ENCODE peak calls at places on chromosome 21, in six cellular contexts. N is OCI-LY7, Z is fibroblast of mammary gland, T is NCI-H446 treated with DMSO at 0.1 percent for 48 hours, S is Caki2, B is nephron progenitor cell. L is an unnamed sample.

GRCh38 chr21:45430521-45431501 is 25.8 kb downstream of the COL18A1 start:
- DNase-seq in N (no peak), Z (peak), T (no peak), S (peak), B (peak), L (no peak)

GRCh38 chr21:26595971-26596370 is 22.9 kb upstream of the CYYR1 start:
- DNase-seq in N (no peak), Z (no peak), T (no peak), S (no peak), B (no peak), L (no peak)

GRCh38 chr21:43812139-43812821 is 22.9 kb downstream of the RRP1 start:
- DNase-seq in N (no peak), Z (no peak), T (no peak), S (no peak), B (no peak), L (peak)

GRCh38 chr21:42873096-42873495 is 6.2 kb downstream of the WDR4 start:
- DNase-seq in N (no peak), Z (no peak), T (no peak), S (no peak), B (no peak), L (no peak)

GRCh38 chr21:45768741-45769049 is 125.2 kb downstream of the PCBP3 start:
- DNase-seq in N (no peak), Z (no peak), T (no peak), S (no peak), B (no peak), L (no peak)

GRCh38 chr21:33666153-33666552 is 23.9 kb downstream of the ITSN1 start:
- DNase-seq in N (no peak), Z (peak), T (no peak), S (no peak), B (no peak), L (no peak)

GRCh38 chr21:45895778-45896370 is 85.7 kb upstream of the COL6A1 start:
- DNase-seq in N (no peak), Z (no peak), T (no peak), S (no peak), B (no peak), L (no peak)

GRCh38 chr21:45537111-45537745 is 5.0 kb downstream of the SLC19A1 start:
- DNase-seq in N (no peak), Z (no peak), T (no peak), S (no peak), B (peak), L (no peak)

GRCh38 chr21:29540289-29540688 is 241.6 kb downstream of the BACH1 start:
- DNase-seq in N (no peak), Z (no peak), T (no peak), S (peak), B (no peak), L (no peak)

GRCh38 chr21:45479691-45480675 is 62.3 kb downstream of the SLC19A1 start:
- DNase-seq in N (no peak), Z (no peak), T (no peak), S (no peak), B (no peak), L (no peak)

GRCh38 chr21:33047231-33047630 is 21.5 kb downstream of the OLIG2 start:
- DNase-seq in N (no peak), Z (peak), T (no peak), S (no peak), B (no peak), L (peak)

GRCh38 chr21:17793675-17794123 is 25.5 kb downstream of the C21orf91 start:
- DNase-seq in N (peak), Z (peak), T (no peak), S (no peak), B (no peak), L (no peak)

GRCh38 chr21:31554511-31555022 is 104.9 kb upstream of the SOD1 start:
- DNase-seq in N (no peak), Z (peak), T (no peak), S (no peak), B (no peak), L (no peak)

GRCh38 chr21:38326899-38327298 is 70.1 kb downstream of the KCNJ15 start:
- DNase-seq in N (no peak), Z (no peak), T (no peak), S (no peak), B (no peak), L (no peak)

GRCh38 chr21:25708467-25709065 is 26.1 kb downstream of the ATP5PF start:
- DNase-seq in N (peak), Z (peak), T (peak), S (peak), B (peak), L (no peak)

GRCh38 chr21:35083246-35083645 is 34.1 kb upstream of the RUNX1 start:
- DNase-seq in N (no peak), Z (no peak), T (no peak), S (no peak), B (no peak), L (no peak)

GRCh38 chr21:45036630-45037029 is 37.8 kb upstream of the ADARB1 start:
- DNase-seq in N (peak), Z (no peak), T (no peak), S (no peak), B (no peak), L (no peak)

GRCh38 chr21:22791986-22792560 is 1793.9 kb downstream of the NCAM2 start:
- DNase-seq in N (peak), Z (peak), T (peak), S (peak), B (peak), L (no peak)

GRCh38 chr21:45551316-45551715 is 9.1 kb upstream of the SLC19A1 start:
- DNase-seq in N (no peak), Z (peak), T (no peak), S (peak), B (no peak), L (no peak)

GRCh38 chr21:38474124-38474523 is 24.2 kb downstream of the ERG start:
- DNase-seq in N (no peak), Z (no peak), T (no peak), S (no peak), B (no peak), L (no peak)

GRCh38 chr21:16942703-16943102 is 570.1 kb upstream of the CXADR start:
- DNase-seq in N (no peak), Z (peak), T (no peak), S (peak), B (no peak), L (no peak)

GRCh38 chr21:37463083-37463780 is 96.7 kb downstream of the DYRK1A start:
- DNase-seq in N (peak), Z (peak), T (peak), S (peak), B (peak), L (peak)

GRCh38 chr21:38505654-38506523 is 7.6 kb upstream of the ERG start:
- DNase-seq in N (peak), Z (peak), T (peak), S (peak), B (no peak), L (no peak)

GRCh38 chr21:38351961-38352521 is 95.2 kb downstream of the KCNJ15 start:
- DNase-seq in N (no peak), Z (peak), T (peak), S (peak), B (no peak), L (no peak)

GRCh38 chr21:33071878-33072306 is 2.0 kb downstream of the OLIG1 start:
- DNase-seq in N (no peak), Z (peak), T (no peak), S (no peak), B (peak), L (no peak)

GRCh38 chr21:39314155-39315027 is 959 bp upstream of the BRWD1 start:
- DNase-seq in N (peak), Z (peak), T (peak), S (no peak), B (peak), L (no peak)

GRCh38 chr21:39650306-39650705 is 37.6 kb downstream of the B3GALT5 start:
- DNase-seq in N (no peak), Z (no peak), T (no peak), S (no peak), B (no peak), L (no peak)

GRCh38 chr21:17693801-17694200 is 81.1 kb upstream of the BTG3 start:
- DNase-seq in N (no peak), Z (no peak), T (no peak), S (no peak), B (no peak), L (no peak)

GRCh38 chr21:46069719-46070279 is 28.1 kb upstream of the COL6A2 start:
- DNase-seq in N (no peak), Z (no peak), T (no peak), S (no peak), B (no peak), L (no peak)

GRCh38 chr21:45974073-45975016 is 7.2 kb upstream of the COL6A1 start:
- DNase-seq in N (no peak), Z (peak), T (no peak), S (no peak), B (peak), L (no peak)

L was measured in DMS 273 treated with DMSO at 0.1 percent for 48 hours.